ENCODE peak calls at places on chromosomes 2 and 18, in six cellular contexts. S is GM12878, X is SK-N-SH, V is K562, Q is HCT116, H is HepG2. W is an unnamed sample.

GRCh38 chr2:160060297-160060696 is 2.1 kb downstream of the PLA2R1 start:
- DNase-seq in S (no peak), X (no peak), V (no peak), Q (no peak), H (no peak), W (no peak)

GRCh38 chr2:191486584-191487320 is 191.2 kb upstream of the NABP1 start:
- DNase-seq in S (no peak), X (no peak), V (no peak), Q (peak), H (no peak), W (no peak)

GRCh38 chr2:169734172-169734847 is 678 bp downstream of the KLHL23 start:
- DNase-seq in S (no peak), X (peak), V (peak), Q (no peak), H (no peak), W (no peak)

GRCh38 chr2:23900133-23900926 is 26.6 kb downstream of the ATAD2B start:
- DNase-seq in S (no peak), X (no peak), V (no peak), Q (peak), H (no peak), W (peak)

GRCh38 chr2:112061299-112061698 is 6.2 kb downstream of the TMEM87B start:
- DNase-seq in S (no peak), X (no peak), V (no peak), Q (no peak), H (no peak), W (no peak)

GRCh38 chr2:100350661-100351185 is 28.4 kb upstream of the LONRF2 start:
- DNase-seq in S (no peak), X (no peak), V (no peak), Q (no peak), H (no peak), W (no peak)

GRCh38 chr2:201432038-201432437 is 19.2 kb downstream of the TRAK2 start:
- DNase-seq in S (no peak), X (no peak), V (no peak), Q (no peak), H (peak), W (peak)

GRCh38 chr18:22822024-22822423 is 111.1 kb upstream of the RBBP8 start:
- DNase-seq in S (no peak), X (no peak), V (no peak), Q (peak), H (no peak), W (no peak)

GRCh38 chr2:24050041-24050655 is 607 bp downstream of the FKBP1B start:
- DNase-seq in S (no peak), X (peak), V (no peak), Q (no peak), H (peak), W (no peak)

GRCh38 chr18:45688834-45689233 is 35.1 kb upstream of the SLC14A1 start:
- DNase-seq in S (no peak), X (no peak), V (no peak), Q (no peak), H (no peak), W (no peak)

GRCh38 chr2:69348781-69349180 is 38.2 kb downstream of the GFPT1 start:
- DNase-seq in S (no peak), X (no peak), V (no peak), Q (no peak), H (no peak), W (no peak)

GRCh38 chr2:69665152-69665551 is 21.6 kb upstream of the AAK1 start:
- DNase-seq in S (no peak), X (no peak), V (no peak), Q (no peak), H (no peak), W (no peak)

GRCh38 chr2:217396165-217396564 is 536.3 kb upstream of the TNP1 start:
- DNase-seq in S (no peak), X (no peak), V (no peak), Q (no peak), H (no peak), W (no peak)

GRCh38 chr2:207284556-207285450 is 119.1 kb upstream of the KLF7 start:
- DNase-seq in S (no peak), X (no peak), V (no peak), Q (no peak), H (no peak), W (no peak)

GRCh38 chr2:101409699-101410098 is 22.4 kb upstream of the CREG2 start:
- DNase-seq in S (no peak), X (no peak), V (no peak), Q (no peak), H (no peak), W (no peak)

GRCh38 chr2:223854741-223855140 is 17.4 kb upstream of the AP1S3 start:
- DNase-seq in S (no peak), X (no peak), V (no peak), Q (no peak), H (no peak), W (no peak)

GRCh38 chr2:96091141-96091710 is 25.1 kb downstream of the ADRA2B start:
- DNase-seq in S (no peak), X (no peak), V (no peak), Q (no peak), H (no peak), W (no peak)

GRCh38 chr2:84906900-84907714 is 1.7 kb downstream of the TMSB10 start:
- DNase-seq in S (no peak), X (peak), V (peak), Q (peak), H (peak), W (peak)

GRCh38 chr2:45191972-45192371 is 182.7 kb upstream of the SIX2 start:
- DNase-seq in S (no peak), X (peak), V (no peak), Q (no peak), H (no peak), W (no peak)

GRCh38 chr18:73893879-73894278 is 253.8 kb downstream of the FBXO15 start:
- DNase-seq in S (no peak), X (no peak), V (no peak), Q (no peak), H (no peak), W (no peak)

GRCh38 chr18:3593381-3593903 is 143.5 kb downstream of the TGIF1 start:
- DNase-seq in S (no peak), X (peak), V (peak), Q (no peak), H (no peak), W (no peak)

GRCh38 chr2:220000080-220000479 is 372.6 kb downstream of the SLC4A3 start:
- DNase-seq in S (no peak), X (no peak), V (no peak), Q (no peak), H (no peak), W (no peak)

GRCh38 chr18:62566199-62566598 is 43.4 kb downstream of the ZCCHC2 start:
- DNase-seq in S (no peak), X (no peak), V (no peak), Q (no peak), H (peak), W (peak)

GRCh38 chr2:11102466-11102865 is 52.8 kb upstream of the SLC66A3 start:
- DNase-seq in S (no peak), X (no peak), V (no peak), Q (no peak), H (no peak), W (no peak)

GRCh38 chr2:74575320-74575719 is 20.8 kb downstream of the DOK1 start:
- DNase-seq in S (no peak), X (no peak), V (no peak), Q (no peak), H (no peak), W (no peak)
- TF ChIP-seq MAX in S (no peak), X (no peak), V (no peak), Q (no peak), H (no peak), W (no peak)

GRCh38 chr2:197777823-197778407 is 7.2 kb downstream of the BOLL start:
- DNase-seq in S (peak), X (peak), V (no peak), Q (peak), H (peak), W (peak)
- TF ChIP-seq REST in S (no peak), X (no peak), V (no peak), Q (no peak), H (no peak), W (no peak)

GRCh38 chr2:42098571-42099430 is 51.0 kb downstream of the PKDCC start:
- DNase-seq in S (no peak), X (no peak), V (no peak), Q (no peak), H (no peak), W (no peak)
- TF ChIP-seq MAX in S (no peak), X (no peak), V (no peak), Q (no peak), H (no peak), W (no peak)

GRCh38 chr18:61261870-61262269 is 71.4 kb upstream of the CDH20 start:
- DNase-seq in S (no peak), X (no peak), V (no peak), Q (no peak), H (no peak), W (no peak)
- TF ChIP-seq REST in S (no peak), X (no peak), V (no peak), Q (no peak), H (no peak), W (no peak)

GRCh38 chr2:71943238-71944182 is 204.2 kb downstream of the CYP26B1 start:
- DNase-seq in S (no peak), X (no peak), V (no peak), Q (no peak), H (no peak), W (no peak)
- TF ChIP-seq MAX in S (no peak), X (no peak), V (no peak), Q (no peak), H (no peak), W (no peak)

DNA sequence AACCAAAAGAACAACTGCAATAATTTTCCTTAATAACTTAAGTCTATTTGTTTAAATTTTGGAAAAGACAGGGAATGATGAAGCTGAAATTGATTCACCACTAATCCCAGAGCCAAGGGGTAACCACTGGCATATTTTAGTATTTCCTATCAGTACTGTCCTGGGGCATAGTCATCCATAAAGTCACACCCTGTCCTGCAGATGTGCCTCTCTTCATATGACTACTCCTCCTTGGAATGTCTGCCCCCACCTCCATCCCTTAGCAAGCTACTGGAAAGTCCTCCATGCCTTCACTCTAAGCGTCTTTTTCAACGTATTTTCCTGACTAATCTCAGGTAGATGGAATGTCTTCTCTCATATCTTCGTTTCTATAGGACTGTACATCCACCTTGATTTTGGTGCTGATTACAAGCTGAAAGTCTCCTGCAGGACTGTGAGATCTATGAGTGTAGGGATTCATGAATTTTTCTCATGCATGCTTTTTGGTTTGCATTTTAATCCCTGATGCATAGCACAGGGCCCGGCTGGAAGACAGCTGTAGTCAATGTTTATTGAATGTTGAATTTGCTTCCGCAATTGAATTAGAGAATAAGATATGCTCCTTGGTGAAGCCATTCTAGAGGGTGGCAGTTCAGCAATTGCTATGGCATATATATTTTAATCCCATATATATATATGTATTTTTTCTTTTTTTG is 85.6 kb downstream of the MOGAT1 start:
- DNase-seq in S (no peak), X (no peak), V (no peak), Q (peak), H (no peak), W (peak)
- TF ChIP-seq REST in S (no peak), X (no peak), V (no peak), Q (no peak), H (no peak), W (no peak)

GRCh38 chr2:141647353-141647752 is 483.5 kb downstream of the LRP1B start:
- DNase-seq in S (no peak), X (no peak), V (no peak), Q (no peak), H (no peak), W (no peak)

GRCh38 chr2:141639809-141640208 is 491.0 kb downstream of the LRP1B start:
- DNase-seq in S (no peak), X (no peak), V (no peak), Q (no peak), H (no peak), W (no peak)

GRCh38 chr2:141641462-141641861 is 489.4 kb downstream of the LRP1B start:
- DNase-seq in S (no peak), X (no peak), V (no peak), Q (no peak), H (no peak), W (no peak)
- TF ChIP-seq MAX in S (no peak), X (no peak), V (no peak), Q (no peak), H (no peak), W (no peak)

GRCh38 chr2:53127061-53127650 is 640.4 kb upstream of the CHAC2 start:
- DNase-seq in S (no peak), X (no peak), V (no peak), Q (no peak), H (no peak), W (no peak)

GRCh38 chr2:53130441-53130943 is 637.1 kb upstream of the CHAC2 start:
- DNase-seq in S (no peak), X (no peak), V (no peak), Q (no peak), H (no peak), W (no peak)

GRCh38 chr2:53131416-53131815 is 636.2 kb upstream of the CHAC2 start:
- DNase-seq in S (no peak), X (no peak), V (no peak), Q (peak), H (no peak), W (no peak)

DNA sequence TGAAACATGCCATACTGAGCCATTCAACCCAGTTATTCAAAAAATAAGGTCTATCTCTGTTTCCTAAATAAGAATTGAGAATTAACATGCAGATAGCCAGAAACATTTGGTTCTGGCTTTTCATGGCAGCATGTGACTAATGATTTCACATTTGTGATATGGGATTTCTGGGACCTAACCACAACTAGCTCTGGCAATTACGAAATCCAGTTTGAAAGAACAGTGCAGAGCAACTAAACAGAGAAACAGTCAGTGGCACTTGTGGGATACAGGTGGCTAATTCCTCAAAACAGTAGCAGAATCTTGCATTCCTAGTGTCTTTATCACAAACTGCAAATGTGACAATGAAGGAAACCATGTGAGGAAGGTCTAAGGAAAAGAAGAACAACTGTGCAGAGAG is 637.8 kb upstream of the CHAC2 start:
- DNase-seq in S (no peak), X (no peak), V (no peak), Q (peak), H (no peak), W (no peak)
- TF ChIP-seq REST in S (no peak), X (no peak), V (no peak), Q (no peak), H (no peak), W (no peak)

DNA sequence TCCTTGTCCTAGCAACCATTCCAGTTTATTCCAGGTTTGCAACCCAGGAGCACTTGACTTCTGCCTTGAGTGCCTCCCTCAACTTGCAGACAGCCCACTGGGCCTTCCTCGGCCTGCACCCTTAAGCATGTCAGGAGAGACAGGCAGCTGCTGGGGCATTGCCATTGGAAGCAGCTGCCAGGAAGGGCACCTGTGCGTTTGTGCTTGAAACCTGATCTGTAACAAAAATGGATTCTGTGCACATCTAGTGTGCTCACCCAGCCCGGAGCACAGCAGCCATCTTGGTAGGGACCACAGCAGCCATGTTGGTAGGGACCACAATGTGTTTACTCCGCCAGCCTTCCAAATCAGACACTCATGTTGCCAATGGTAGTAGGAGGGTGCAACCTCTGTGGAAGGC is 44.3 kb upstream of the GLI2 start:
- DNase-seq in S (no peak), X (no peak), V (no peak), Q (no peak), H (no peak), W (no peak)
- TF ChIP-seq MAX in S (no peak), X (no peak), V (no peak), Q (no peak), H (no peak), W (no peak)